ENCODE peak calls at places on chromosomes 12 and 14, in nine cellular contexts. G is lower lobe of right lung; L is cardiac muscle cell; S is endodermal cell; C is transverse colon; V is ovary; T is suprapubic skin; P is astrocyte of the spinal cord; H is CD8-positive, alpha-beta T cell. A is an unnamed sample.

GRCh38 chr14:76201162-76201561 is 49.4 kb downstream of the GPATCH2L start:
- DNase-seq in S (no peak), V (no peak), L (no peak), G (no peak), H (no peak), T (no peak), C (no peak), P (peak), A (no peak)

GRCh38 chr14:93103392-93104080 is 12.2 kb downstream of the ITPK1 start:
- DNase-seq in H (peak), L (no peak), S (no peak), G (peak), C (peak), V (no peak), P (no peak), T (no peak), A (no peak)

GRCh38 chr12:117098361-117099217 is 627 bp downstream of the TESC start:
- DNase-seq in G (peak), T (peak), V (no peak), H (no peak), C (peak), L (no peak), P (no peak), S (peak), A (no peak)

GRCh38 chr12:109741970-109742372 is 28.3 kb downstream of the FAM222A start:
- DNase-seq in P (no peak), C (no peak), T (peak), H (peak), V (no peak), G (peak), S (no peak), L (no peak), A (no peak)

GRCh38 chr14:61476737-61477410 is 155.5 kb downstream of the PRKCH start:
- DNase-seq in P (peak), L (no peak), T (no peak), G (no peak), C (peak), S (no peak), H (peak), V (no peak), A (peak)

GRCh38 chr14:27672047-27672446 is 1074.2 kb upstream of the NOVA1 start:
- DNase-seq in S (no peak), H (no peak), T (no peak), V (no peak), P (no peak), C (no peak), G (no peak), L (no peak), A (no peak)

GRCh38 chr12:123270380-123271181 is 1.1 kb downstream of the CDK2AP1 start:
- DNase-seq in C (peak), P (no peak), V (peak), H (peak), T (peak), L (no peak), G (no peak), S (peak), A (peak)

GRCh38 chr12:97899956-97900355 is 437.4 kb downstream of the RMST start:
- DNase-seq in T (no peak), S (no peak), L (no peak), P (no peak), G (no peak), C (no peak), H (no peak), V (no peak), A (no peak)

GRCh38 chr12:108106599-108106998 is 22.5 kb upstream of the WSCD2 start:
- DNase-seq in H (no peak), S (no peak), T (no peak), V (no peak), P (no peak), G (no peak), C (no peak), L (no peak), A (no peak)

GRCh38 chr12:104710940-104711725 is 247.0 kb downstream of the SLC41A2 start:
- DNase-seq in S (no peak), G (no peak), P (peak), T (no peak), L (no peak), V (no peak), H (no peak), C (no peak), A (no peak)

GRCh38 chr14:73567951-73568885 is 795 bp upstream of the ACOT2 start:
- DNase-seq in V (no peak), T (no peak), S (no peak), P (peak), C (no peak), G (no peak), H (no peak), L (peak), A (no peak)

GRCh38 chr12:52627395-52628110 is 9.2 kb upstream of the KRT73 start:
- DNase-seq in G (no peak), L (no peak), P (no peak), C (no peak), S (peak), T (no peak), H (no peak), V (no peak), A (no peak)

GRCh38 chr12:114391088-114391487 is 14.9 kb downstream of the TBX5 start:
- DNase-seq in T (no peak), P (no peak), L (no peak), G (no peak), S (no peak), V (no peak), C (no peak), H (no peak), A (no peak)

GRCh38 chr12:113227169-113227568 is 5.9 kb downstream of the TPCN1 start:
- DNase-seq in T (no peak), P (no peak), L (no peak), V (no peak), G (no peak), H (no peak), C (no peak), S (no peak), A (peak)

GRCh38 chr14:89089330-89089729 is 264.9 kb downstream of the TTC8 start:
- DNase-seq in P (no peak), C (no peak), G (no peak), H (no peak), S (no peak), T (no peak), L (no peak), V (no peak), A (no peak)

GRCh38 chr14:56358265-56358664 is 221.3 kb upstream of the TMEM260 start:
- DNase-seq in L (no peak), H (no peak), C (no peak), V (no peak), S (no peak), G (no peak), T (no peak), P (no peak), A (no peak)

GRCh38 chr14:31926123-31926522 is 151.0 kb upstream of the ARHGAP5 start:
- DNase-seq in G (no peak), H (no peak), S (no peak), C (no peak), L (peak), V (no peak), T (no peak), P (peak), A (no peak)

GRCh38 chr12:128537668-128538067 is 270.7 kb downstream of the TMEM132C start:
- DNase-seq in L (no peak), T (no peak), G (no peak), P (no peak), H (no peak), S (no peak), V (no peak), C (no peak), A (no peak)

GRCh38 chr12:128543971-128544370 is 277.0 kb downstream of the TMEM132C start:
- DNase-seq in C (no peak), V (no peak), H (no peak), S (no peak), L (no peak), P (no peak), G (no peak), T (no peak), A (no peak)

GRCh38 chr12:128542844-128543243 is 275.9 kb downstream of the TMEM132C start:
- DNase-seq in L (no peak), G (no peak), H (no peak), C (no peak), P (no peak), T (no peak), S (no peak), V (no peak), A (no peak)

GRCh38 chr12:128543493-128543892 is 276.5 kb downstream of the TMEM132C start:
- DNase-seq in P (no peak), H (no peak), V (no peak), G (no peak), T (no peak), L (no peak), C (no peak), S (peak), A (no peak)
- TF ChIP-seq CTCF in P (no peak), H (no peak), V (no peak), G (no peak), T (no peak), L (no peak), C (no peak), S (peak), A (no peak)

GRCh38 chr14:106417224-106418049 is 891.1 kb downstream of the TMEM121 start:
- DNase-seq in G (peak), P (no peak), C (peak), T (peak), V (no peak), H (peak), S (peak), L (no peak), A (peak)

GRCh38 chr14:106419432-106419831 is 893.0 kb downstream of the TMEM121 start:
- DNase-seq in L (no peak), P (no peak), H (no peak), S (no peak), C (no peak), V (no peak), T (no peak), G (no peak), A (no peak)

DNA sequence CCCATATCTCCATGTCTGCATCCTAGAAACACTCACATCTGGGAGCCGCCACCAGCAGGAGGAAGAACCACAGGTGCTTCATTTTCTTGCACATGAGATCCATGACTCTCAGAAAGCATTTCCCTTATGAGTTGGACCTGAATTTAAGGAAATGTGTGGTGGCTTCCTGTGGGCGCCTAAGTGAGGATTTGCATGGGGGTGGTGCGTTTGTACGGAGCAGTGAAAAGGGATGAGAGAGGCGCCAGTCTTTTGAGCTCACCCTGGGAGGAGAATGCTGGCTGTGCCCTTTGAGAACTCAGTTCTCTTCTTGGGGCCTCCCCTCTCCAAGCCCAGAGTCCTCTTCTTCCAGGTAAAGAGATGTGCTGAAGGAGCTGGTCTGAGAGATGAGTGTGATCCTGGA is 895.7 kb downstream of the TMEM121 start:
- DNase-seq in P (no peak), S (no peak), C (no peak), T (no peak), V (no peak), L (no peak), H (no peak), G (no peak), A (no peak)
- H3K4me3 ChIP-seq in P (no peak), S (no peak), C (no peak), T (no peak), V (no peak), L (no peak), H (no peak), G (no peak), A (no peak)

DNA sequence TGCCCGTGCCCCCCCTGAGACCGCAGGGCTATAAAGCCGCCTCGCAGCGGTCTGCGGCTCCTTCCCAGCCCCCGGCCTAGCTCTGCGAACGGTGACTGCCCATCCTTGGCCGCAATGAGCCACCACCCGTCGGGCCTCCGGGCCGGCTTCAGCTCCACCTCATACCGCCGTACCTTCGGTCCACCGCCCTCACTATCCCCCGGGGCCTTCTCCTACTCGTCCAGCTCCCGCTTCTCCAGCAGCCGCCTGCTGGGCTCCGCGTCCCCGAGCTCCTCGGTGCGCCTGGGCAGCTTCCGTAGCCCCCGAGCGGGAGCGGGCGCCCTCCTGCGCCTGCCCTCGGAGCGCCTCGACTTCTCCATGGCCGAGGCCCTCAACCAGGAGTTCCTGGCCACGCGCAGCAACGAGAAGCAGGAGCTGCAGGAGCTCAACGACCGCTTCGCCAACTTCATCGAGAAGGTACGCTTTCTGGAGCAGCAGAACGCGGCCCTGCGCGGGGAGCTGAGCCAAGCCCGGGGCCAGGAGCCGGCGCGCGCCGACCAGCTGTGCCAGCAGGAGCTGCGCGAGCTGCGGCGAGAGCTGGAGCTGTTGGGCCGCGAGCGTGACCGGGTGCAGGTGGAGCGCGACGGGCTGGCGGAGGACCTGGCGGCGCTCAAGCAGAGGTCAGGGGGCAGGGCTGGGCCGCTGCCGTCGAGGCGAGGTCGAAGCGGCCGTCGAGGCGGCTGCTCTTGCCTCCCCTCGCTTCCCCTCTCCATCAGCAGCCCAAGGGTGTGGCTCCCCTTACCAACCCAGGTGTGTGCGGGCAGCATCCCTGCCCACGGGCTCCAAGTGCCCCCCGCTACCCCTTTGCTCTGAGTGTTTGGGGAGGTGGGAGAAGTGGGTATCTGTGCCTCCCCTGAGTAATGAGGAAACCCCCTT is at the start of gene PRPH:
- DNase-seq in H (no peak), P (no peak), C (no peak), V (no peak), S (peak), L (peak), G (no peak), T (peak), A (no peak)
- TF ChIP-seq CTCF in H (no peak), P (no peak), C (no peak), V (no peak), S (peak), L (peak), G (no peak), T (no peak), A (no peak)

GRCh38 chr12:121578230-121579189 is 2.3 kb downstream of the KDM2B start:
- DNase-seq in H (peak), P (no peak), S (peak), L (peak), C (peak), V (peak), G (peak), T (no peak), A (no peak)

GRCh38 chr12:121575952-121576615 is 4.7 kb downstream of the KDM2B start:
- DNase-seq in H (no peak), S (no peak), T (no peak), C (no peak), V (no peak), G (no peak), L (no peak), P (peak), A (no peak)

GRCh38 chr12:121577443-121578180 is 3.2 kb downstream of the KDM2B start:
- DNase-seq in G (no peak), L (peak), S (peak), T (no peak), C (no peak), P (no peak), V (peak), H (no peak), A (no peak)

GRCh38 chr12:121575051-121575450 is 5.8 kb downstream of the KDM2B start:
- DNase-seq in T (no peak), C (no peak), P (no peak), G (no peak), S (no peak), H (no peak), L (no peak), V (no peak), A (no peak)

GRCh38 chr12:121576851-121577391 is 3.9 kb downstream of the KDM2B start:
- DNase-seq in L (no peak), H (no peak), T (no peak), P (peak), V (peak), C (no peak), G (no peak), S (peak), A (no peak)
- H3K4me3 ChIP-seq in L (no peak), H (no peak), T (peak), P (no peak), V (no peak), C (no peak), G (no peak), S (peak), A (no peak)

DNA sequence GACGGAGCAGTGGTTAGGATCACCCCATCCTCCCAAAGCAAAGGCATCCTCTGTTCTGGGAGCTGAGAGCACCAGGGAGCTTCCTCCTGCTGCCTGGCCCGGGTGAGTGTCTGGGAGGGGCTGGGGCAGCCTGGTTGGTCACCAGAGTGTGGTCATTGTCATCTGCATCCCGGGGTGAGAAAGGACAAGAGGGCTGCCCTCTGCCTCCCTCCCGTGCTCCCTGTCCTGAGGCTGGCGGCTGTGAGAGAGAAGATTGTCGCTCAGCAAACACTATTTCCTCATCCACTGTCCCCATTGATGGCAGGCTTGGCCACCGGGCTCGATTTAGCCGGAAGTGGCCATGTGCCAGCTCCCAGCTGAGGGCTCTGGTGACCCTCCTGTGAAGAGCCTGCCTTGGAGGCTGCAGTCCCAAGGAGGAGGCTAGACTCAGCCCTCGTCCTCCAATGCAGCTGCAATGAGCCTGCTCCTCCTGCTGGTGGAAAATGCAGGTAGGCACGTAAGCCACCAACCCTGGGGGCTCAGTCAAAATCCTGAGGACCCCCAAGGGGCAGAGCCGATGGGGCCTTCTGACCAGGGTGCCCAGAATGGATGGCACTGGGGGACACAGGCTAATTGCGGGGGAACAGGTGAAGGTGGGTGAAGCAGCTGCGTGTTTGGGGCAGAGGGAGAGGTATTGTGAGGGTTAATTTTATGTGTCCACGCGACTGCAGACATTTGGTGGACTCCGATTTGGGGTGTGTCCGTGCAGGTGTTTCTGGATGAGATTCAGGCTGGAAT is 155.7 kb downstream of the KIF26A start:
- DNase-seq in C (peak), G (peak), L (no peak), S (peak), V (peak), T (peak), P (no peak), H (no peak), A (no peak)
- TF ChIP-seq CTCF in C (peak), G (peak), L (peak), S (peak), V (peak), T (no peak), P (no peak), H (no peak), A (no peak)

GRCh38 chr12:96112733-96113132 is 77.3 kb upstream of the LTA4H start:
- DNase-seq in S (no peak), G (no peak), H (no peak), C (no peak), T (no peak), P (no peak), L (no peak), V (no peak), A (no peak)
- H3K4me3 ChIP-seq in S (no peak), G (no peak), H (no peak), C (no peak), T (no peak), P (no peak), L (no peak), V (no peak), A (no peak)

GRCh38 chr12:54996235-54996634 is 11.7 kb upstream of the TESPA1 start:
- DNase-seq in T (no peak), C (no peak), H (no peak), G (no peak), L (no peak), V (no peak), P (no peak), S (no peak), A (no peak)
- TF ChIP-seq CTCF in T (no peak), C (no peak), H (no peak), G (no peak), L (no peak), V (no peak), P (no peak), S (no peak), A (no peak)

DNA sequence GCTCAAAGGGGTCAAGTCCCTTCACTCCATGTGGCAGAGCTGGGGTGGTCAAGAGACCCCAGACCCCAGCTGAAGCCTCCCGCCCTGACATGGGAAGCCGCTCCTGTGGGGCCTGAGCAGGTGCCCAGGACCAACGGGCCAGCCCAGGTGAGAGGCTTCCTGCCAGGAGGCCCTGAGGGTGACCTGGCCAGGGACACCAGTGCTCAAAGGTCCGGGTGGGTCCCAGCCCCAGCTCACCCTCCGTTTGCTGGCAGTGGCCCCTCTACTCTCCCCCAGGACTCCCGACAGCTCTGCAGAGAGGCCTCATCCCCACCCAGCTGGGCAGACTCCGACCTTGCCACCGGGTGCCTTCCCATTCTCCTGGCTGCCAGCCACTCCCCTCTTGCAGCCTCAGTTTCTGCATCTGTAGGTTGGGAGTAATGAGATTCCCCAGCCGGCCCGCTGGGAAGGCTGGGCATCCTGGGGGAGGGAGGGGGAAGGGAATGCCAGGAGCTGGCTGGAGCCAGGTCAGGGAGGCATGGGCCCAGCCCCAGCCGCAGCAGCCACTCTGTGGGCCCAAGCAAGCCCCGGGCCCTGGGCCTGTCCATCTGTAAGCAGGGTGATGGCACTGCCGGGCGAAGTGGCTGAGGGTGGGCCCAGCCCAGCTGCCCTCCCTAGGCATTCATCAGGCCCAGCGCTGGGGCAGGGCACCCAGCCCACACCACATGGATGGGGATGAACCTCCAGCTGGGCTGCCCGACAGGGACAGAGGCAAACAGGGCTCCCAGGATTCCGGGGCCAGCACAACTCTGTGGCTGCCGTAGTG is 10.3 kb upstream of the INF2 start:
- DNase-seq in C (no peak), P (no peak), T (no peak), V (no peak), H (no peak), S (no peak), G (peak), L (no peak), A (no peak)
- H3K4me3 ChIP-seq in C (no peak), P (no peak), T (no peak), V (no peak), H (no peak), S (no peak), G (no peak), L (no peak), A (no peak)